ENCODE peak calls at places on chromosome 21, in five cellular contexts. Z is COLO829; U is DMS79; W is activated CD4-positive, CD25-positive, alpha-beta regulatory T cell treated with anti-CD3 and anti-CD28 coated beads, Interleukin-2, amount 50 U/mL, for 16 hours; E is activated naive CD4-positive, alpha-beta T cell treated with Interleukin-2 at 50 U/mL for 16 hours. P is an unnamed sample.

GRCh38 chr21:34667761-34668160 is 1.0 kb upstream of the CLIC6 start:
- DNase-seq in E (no peak), U (no peak), Z (no peak), W (no peak), P (no peak)

GRCh38 chr21:33978585-33978984 is 63.0 kb upstream of the ATP5PO start:
- DNase-seq in E (no peak), W (no peak), Z (no peak), U (no peak), P (no peak)

GRCh38 chr21:33451634-33452071 is 28.1 kb downstream of the TMEM50B start:
- DNase-seq in W (no peak), Z (no peak), E (no peak), U (no peak), P (no peak)

GRCh38 chr21:14957836-14958235 is 107.0 kb downstream of the NRIP1 start:
- DNase-seq in E (no peak), W (no peak), U (no peak), Z (no peak), P (no peak)

GRCh38 chr21:32207096-32207716 is 71.6 kb downstream of the MIS18A start:
- DNase-seq in U (peak; percentile 5), Z (no peak), E (no peak), W (no peak), P (no peak)

GRCh38 chr21:36038701-36039497 is 21.4 kb downstream of the SETD4 start:
- DNase-seq in Z (no peak), U (no peak), W (no peak), E (no peak), P (no peak)

GRCh38 chr21:42423197-42423675 is 19.5 kb downstream of the UBASH3A start:
- DNase-seq in W (no peak), E (peak; percentile 57), U (no peak), Z (no peak), P (no peak)

GRCh38 chr21:31141389-31142021 is 103.2 kb upstream of the KRTAP19-8 start:
- DNase-seq in E (no peak), U (peak; percentile 4), Z (no peak), W (no peak), P (no peak)

GRCh38 chr21:45331521-45332257 is 44.0 kb upstream of the POFUT2 start:
- DNase-seq in W (no peak), U (no peak), E (no peak), Z (no peak), P (no peak)

GRCh38 chr21:38800924-38801744 is 4.6 kb upstream of the ETS2 start:
- DNase-seq in E (no peak), Z (no peak), W (no peak), U (no peak), P (no peak)

GRCh38 chr21:44835647-44835973 is 17.7 kb upstream of the SUMO3 start:
- DNase-seq in E (no peak), Z (no peak), W (no peak), U (no peak), P (no peak)

GRCh38 chr21:27422435-27422834 is 455.5 kb upstream of the ADAMTS5 start:
- DNase-seq in Z (no peak), W (no peak), U (no peak), E (no peak), P (no peak)

GRCh38 chr21:38819719-38820147 is 14.0 kb downstream of the ETS2 start:
- DNase-seq in W (no peak), Z (no peak), E (no peak), U (no peak), P (no peak)

GRCh38 chr21:32794643-32795042 is 23.1 kb upstream of the PAXBP1 start:
- DNase-seq in E (no peak), U (no peak), Z (peak; percentile 91), W (no peak), P (peak; percentile 77)

GRCh38 chr21:31873696-31874599 is 1.1 kb downstream of the HUNK start:
- DNase-seq in Z (no peak), U (no peak), E (peak; percentile 33), W (peak; percentile 2), P (peak; percentile 26)

GRCh38 chr21:38266732-38267131 is 9.9 kb downstream of the KCNJ15 start:
- DNase-seq in U (no peak), W (no peak), Z (no peak), E (no peak), P (no peak)

GRCh38 chr21:31162827-31163226 is 124.6 kb upstream of the KRTAP19-8 start:
- DNase-seq in W (no peak), E (no peak), Z (peak; percentile 41), U (no peak), P (peak; percentile 37)

GRCh38 chr21:42465008-42465878 is 30.8 kb downstream of the RSPH1 start:
- DNase-seq in E (no peak), Z (no peak), W (no peak), U (no peak), P (no peak)

GRCh38 chr21:19523066-19523465 is 1119.5 kb upstream of the TMPRSS15 start:
- DNase-seq in E (no peak), Z (no peak), U (no peak), W (no peak), P (no peak)

GRCh38 chr21:27129215-27129614 is 162.3 kb upstream of the ADAMTS5 start:
- DNase-seq in Z (no peak), U (no peak), E (no peak), W (no peak), P (peak; percentile 5)

GRCh38 chr21:17947546-17947945 is 128.4 kb upstream of the C21orf91 start:
- DNase-seq in W (no peak), U (no peak), Z (no peak), E (no peak), P (no peak)

GRCh38 chr21:44364151-44365053 is 11.0 kb downstream of the TRPM2 start:
- DNase-seq in Z (no peak), W (no peak), E (no peak), U (no peak), P (no peak)

GRCh38 chr21:37437376-37438080 is 71.0 kb downstream of the DYRK1A start:
- DNase-seq in E (no peak), W (no peak), U (no peak), Z (no peak), P (no peak)

GRCh38 chr21:37987668-37988067 is 71.4 kb upstream of the KCNJ6 start:
- DNase-seq in W (no peak), U (no peak), E (no peak), Z (no peak), P (no peak)